ENCODE peak calls at places on chromosomes 4 and X, in nine cellular contexts. G is H1, V is transverse colon, Y is A549, B is SK-N-SH, N is stomach, Q is sigmoid colon, K is upper lobe of left lung, O is suprapubic skin. P is an unnamed sample.

GRCh38 chr4:152605641-152606304 is 69.9 kb upstream of the FBXW7 start:
- DNase-seq in G (no peak), V (no peak), Y (no peak), B (peak; percentile 30), N (no peak), Q (no peak), K (no peak), O (no peak), P (no peak)

GRCh38 chr4:1130318-1131186 is 17.2 kb upstream of the RNF212 start:
- DNase-seq in G (no peak), V (peak; percentile 70), Y (peak; percentile 64), B (peak; percentile 79), N (peak; percentile 72), Q (peak; percentile 82), K (no peak), O (no peak), P (peak; percentile 42)

GRCh38 chr4:129094347-129094746 is 1.0 kb upstream of the SCLT1 start:
- DNase-seq in G (no peak), V (no peak), Y (no peak), B (no peak), N (no peak), Q (no peak), K (no peak), O (no peak), P (no peak)

GRCh38 chr4:169142906-169143305 is 127.8 kb downstream of the SH3RF1 start:
- DNase-seq in G (no peak), V (no peak), Y (no peak), B (no peak), N (no peak), Q (no peak), K (no peak), O (no peak), P (no peak)

GRCh38 chr4:41505161-41505653 is 32.8 kb upstream of the LIMCH1 start:
- DNase-seq in G (no peak), V (no peak), Y (peak; percentile 23), B (peak; percentile 67), N (no peak), Q (no peak), K (no peak), O (no peak), P (no peak)

GRCh38 chr4:169244210-169244609 is 26.5 kb downstream of the SH3RF1 start:
- DNase-seq in G (no peak), V (no peak), Y (no peak), B (no peak), N (no peak), Q (no peak), K (no peak), O (no peak), P (no peak)

GRCh38 chrX:132199941-132200340 is 19.3 kb downstream of the RAP2C start:
- DNase-seq in G (no peak), V (no peak), Y (no peak), B (no peak), N (no peak), Q (no peak), K (no peak), O (no peak), P (no peak)

GRCh38 chrX:1443496-1444075 is 9.1 kb downstream of the ASMTL start:
- DNase-seq in G (no peak), V (no peak), Y (no peak), B (no peak), N (no peak), Q (peak; percentile 46), K (no peak), O (peak; percentile 55), P (no peak)

GRCh38 chr4:186586190-186586589 is 30.8 kb upstream of the MTNR1A start:
- DNase-seq in G (no peak), V (no peak), Y (no peak), B (no peak), N (no peak), Q (no peak), K (no peak), O (no peak), P (no peak)

GRCh38 chr4:185566972-185567749 is 31.9 kb upstream of the PDLIM3 start:
- DNase-seq in G (no peak), V (no peak), Y (peak; percentile 34), B (no peak), N (no peak), Q (peak; percentile 68), K (no peak), O (no peak), P (peak; percentile 26)

GRCh38 chrX:110087485-110088356 is 84.8 kb downstream of the TMEM164 start:
- DNase-seq in G (no peak), V (no peak), Y (peak; percentile 93), B (no peak), N (no peak), Q (no peak), K (no peak), O (no peak), P (no peak)

GRCh38 chr4:4457803-4458550 is 71.1 kb downstream of the NSG1 start:
- DNase-seq in G (no peak), V (no peak), Y (no peak), B (no peak), N (no peak), Q (no peak), K (no peak), O (no peak), P (no peak)

GRCh38 chrX:98452456-98452855 is 1568.7 kb downstream of the RPA4 start:
- DNase-seq in G (no peak), V (no peak), Y (no peak), B (no peak), N (no peak), Q (no peak), K (no peak), O (no peak), P (no peak)

GRCh38 chr4:24488399-24489164 is 95.8 kb downstream of the DHX15 start:
- DNase-seq in G (no peak), V (peak; percentile 79), Y (peak; percentile 56), B (peak; percentile 82), N (peak; percentile 87), Q (peak; percentile 82), K (no peak), O (peak; percentile 78), P (peak; percentile 74)

GRCh38 chrX:14029039-14029424 is 660 bp downstream of the GEMIN8 start:
- DNase-seq in G (no peak), V (no peak), Y (no peak), B (peak; percentile 42), N (no peak), Q (no peak), K (no peak), O (no peak), P (no peak)

GRCh38 chr4:112947616-112948015 is 101.8 kb upstream of the ANK2 start:
- DNase-seq in G (no peak), V (no peak), Y (no peak), B (no peak), N (no peak), Q (no peak), K (no peak), O (no peak), P (no peak)

GRCh38 chrX:30280428-30280827 is 28.8 kb downstream of the NR0B1 start:
- DNase-seq in G (no peak), V (no peak), Y (no peak), B (no peak), N (no peak), Q (no peak), K (no peak), O (no peak), P (no peak)

GRCh38 chrX:47958943-47959342 is 44.8 kb downstream of the ZNF182 start:
- DNase-seq in G (no peak), V (no peak), Y (no peak), B (peak; percentile 36), N (no peak), Q (no peak), K (no peak), O (no peak), P (no peak)

GRCh38 chrX:119880076-119880475 is 8.4 kb downstream of the NDUFA1 start:
- DNase-seq in G (no peak), V (no peak), Y (no peak), B (no peak), N (no peak), Q (no peak), K (no peak), O (no peak), P (no peak)

DNA sequence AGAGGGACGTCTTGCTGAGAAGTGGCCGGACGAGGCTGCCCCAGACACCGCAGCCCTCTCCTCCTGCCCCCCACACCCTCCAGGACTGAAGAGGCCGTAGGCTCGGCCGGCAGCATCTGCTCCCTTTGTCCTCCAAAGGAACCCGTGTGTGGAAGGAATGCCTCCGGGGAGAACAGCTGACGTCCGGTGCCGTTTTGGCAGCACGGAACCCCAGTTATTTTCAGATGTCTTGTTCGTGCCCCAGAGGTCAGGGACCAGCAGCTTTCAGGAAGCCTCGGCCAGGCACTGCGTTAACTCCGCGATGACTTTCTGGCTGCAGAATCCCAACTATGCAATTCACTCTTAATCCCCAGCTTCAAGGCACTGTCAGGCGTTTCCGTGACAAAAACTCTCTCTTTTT is 10.9 kb upstream of the PPP2R3B start:
- DNase-seq in G (peak; percentile 60), V (no peak), Y (no peak), B (no peak), N (no peak), Q (no peak), K (no peak), O (no peak), P (peak; percentile 49)
- TF ChIP-seq EP300 in G (no peak), V (no peak), Y (no peak), B (no peak), N (no peak), Q (no peak), K (no peak), O (no peak), P (peak; percentile 48)

GRCh38 chr4:15756361-15756861 is 21.7 kb upstream of the CD38 start:
- DNase-seq in G (no peak), V (peak; percentile 20), Y (peak; percentile 37), B (no peak), N (no peak), Q (no peak), K (no peak), O (no peak), P (no peak)
- TF ChIP-seq EP300 in G (no peak), V (no peak), Y (no peak), B (no peak), N (no peak), Q (no peak), K (no peak), O (no peak), P (no peak)

DNA sequence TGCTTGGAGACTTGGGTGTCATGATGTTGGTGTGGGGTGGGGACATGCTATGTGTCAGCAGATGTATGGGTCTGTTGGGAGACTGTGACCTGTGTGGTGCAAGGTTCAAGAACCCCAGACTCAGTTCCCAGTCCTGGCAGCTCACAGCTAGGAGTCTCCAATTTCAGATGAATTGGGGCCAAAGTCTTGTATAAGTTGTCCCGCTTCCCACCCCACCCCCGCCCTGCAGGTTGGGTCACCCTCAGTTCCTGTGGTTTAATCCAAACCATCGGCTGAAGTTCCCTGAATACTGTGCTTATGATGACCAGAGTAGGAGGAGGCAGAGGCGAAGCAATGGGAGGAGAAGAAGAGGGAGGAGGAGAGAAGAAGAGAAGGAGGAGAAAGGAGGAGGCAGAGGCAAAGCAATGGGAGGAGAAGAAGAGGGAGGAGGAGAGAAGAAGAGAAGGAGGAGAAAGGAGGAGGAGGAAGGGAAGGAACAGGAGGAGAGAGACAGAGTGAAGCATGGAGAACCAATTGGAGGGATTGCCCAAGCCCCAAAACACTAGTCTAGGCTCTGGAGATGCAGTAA is 112.6 kb downstream of the EFNB1 start:
- DNase-seq in G (no peak), V (peak; percentile 8), Y (no peak), B (no peak), N (no peak), Q (peak; percentile 39), K (no peak), O (peak; percentile 44), P (no peak)
- TF ChIP-seq EP300 in G (no peak), V (no peak), Y (no peak), B (no peak), N (no peak), Q (no peak), K (no peak), O (no peak), P (no peak)

GRCh38 chr4:138938371-138938699 is 77.2 kb upstream of the NOCT start:
- DNase-seq in G (no peak), V (no peak), Y (peak; percentile 56), B (peak; percentile 42), N (no peak), Q (no peak), K (no peak), O (no peak), P (no peak)
- TF ChIP-seq EP300 in G (no peak), V (no peak), Y (no peak), B (no peak), N (no peak), Q (no peak), K (no peak), O (no peak), P (no peak)